ENCODE peak calls at places on chromosomes 3 and 15, in five cellular contexts. I, W, B, Z and L are unnamed samples.

GRCh38 chr15:80093854-80094418 is 34.5 kb downstream of the ZFAND6 start:
- DNase-seq in B (no peak), Z (peak; percentile 62), W (no peak), I (no peak), L (no peak)

GRCh38 chr3:193863657-193864323 is 270.8 kb downstream of the OPA1 start:
- DNase-seq in B (no peak), Z (no peak), W (no peak), I (no peak), L (no peak)

GRCh38 chr3:65170357-65171090 is 482.7 kb upstream of the ADAMTS9 start:
- DNase-seq in B (peak; percentile 45), Z (peak; percentile 0), I (no peak), W (peak; percentile 29), L (peak; percentile 79)

GRCh38 chr3:117600666-117601065 is 891.1 kb downstream of the TUSC7 start:
- DNase-seq in W (no peak), B (no peak), I (no peak), Z (no peak), L (no peak)

GRCh38 chr3:194689493-194689901 is 3.8 kb downstream of the FAM43A start:
- DNase-seq in I (no peak), Z (peak; percentile 87), W (peak; percentile 74), B (no peak), L (no peak)

GRCh38 chr3:21747376-21747775 is 3.6 kb downstream of the ZNF385D start:
- DNase-seq in B (no peak), I (no peak), Z (peak; percentile 49), W (no peak), L (no peak)

GRCh38 chr3:175346573-175347356 is 487.6 kb downstream of the NAALADL2 start:
- DNase-seq in B (peak; percentile 49), Z (no peak), W (peak; percentile 85), I (peak; percentile 46), L (peak; percentile 32)

GRCh38 chr15:61521961-61522360 is 292.9 kb upstream of the RORA start:
- DNase-seq in Z (no peak), B (no peak), W (no peak), I (no peak), L (no peak)